ENCODE peak calls at places on chromosomes 16 and 17, in four cellular contexts. One of them, this sample, is unnamed.

GRCh38 chr16:12111819-12112218 is 135.3 kb downstream of the SNX29 start:
- DNase-seq in GM12891: no peak
- DNase-seq in K562: no peak
- DNase-seq in GM12878: no peak
- DNase-seq in this sample: no peak

GRCh38 chr16:46991729-46992704 is 18.5 kb upstream of the DNAJA2 start:
- DNase-seq in GM12891: no peak
- DNase-seq in K562: no peak
- DNase-seq in GM12878: no peak
- DNase-seq in this sample: no peak

GRCh38 chr16:28534542-28535373 is 4.0 kb downstream of the NUPR1 start:
- DNase-seq in GM12891: no peak
- DNase-seq in K562: no peak
- DNase-seq in GM12878: no peak
- DNase-seq in this sample: peak; percentile 99

GRCh38 chr16:85475233-85475632 is 137.9 kb upstream of the GSE1 start:
- DNase-seq in GM12891: no peak
- DNase-seq in K562: no peak
- DNase-seq in GM12878: no peak
- DNase-seq in this sample: no peak

GRCh38 chr16:29849505-29849904 is 13.5 kb downstream of the CDIPT start:
- DNase-seq in GM12891: no peak
- DNase-seq in K562: no peak
- DNase-seq in GM12878: no peak
- DNase-seq in this sample: no peak

GRCh38 chr17:5785867-5786509 is 201.7 kb upstream of the NLRP1 start:
- DNase-seq in GM12891: no peak
- DNase-seq in K562: no peak
- DNase-seq in GM12878: peak; percentile 59
- DNase-seq in this sample: no peak

GRCh38 chr17:61285483-61286320 is 113.9 kb upstream of the TBX2 start:
- DNase-seq in GM12891: no peak
- DNase-seq in K562: no peak
- DNase-seq in GM12878: no peak
- DNase-seq in this sample: no peak

GRCh38 chr17:17507465-17508011 is 11.3 kb upstream of the RASD1 start:
- DNase-seq in GM12891: no peak
- DNase-seq in K562: no peak
- DNase-seq in GM12878: no peak
- DNase-seq in this sample: no peak

GRCh38 chr16:53707671-53708070 is 3.7 kb downstream of the FTO start:
- DNase-seq in GM12891: no peak
- DNase-seq in K562: no peak
- DNase-seq in GM12878: no peak
- DNase-seq in this sample: no peak

GRCh38 chr16:88047462-88047861 is 96.2 kb downstream of the BANP start:
- DNase-seq in GM12891: no peak
- DNase-seq in K562: no peak
- DNase-seq in GM12878: no peak
- DNase-seq in this sample: no peak

GRCh38 chr16:15434425-15435215 is at the start of gene BMERB1:
- DNase-seq in GM12891: peak; percentile 19
- DNase-seq in K562: no peak
- DNase-seq in GM12878: no peak
- DNase-seq in this sample: no peak

GRCh38 chr16:31038993-31039392 is 5.6 kb downstream of the STX4 start:
- DNase-seq in GM12891: no peak
- DNase-seq in K562: no peak
- DNase-seq in GM12878: no peak
- DNase-seq in this sample: no peak

GRCh38 chr17:15309236-15309635 is 32.2 kb downstream of the TEKT3 start:
- DNase-seq in GM12891: no peak
- DNase-seq in K562: no peak
- DNase-seq in GM12878: no peak
- DNase-seq in this sample: no peak

GRCh38 chr16:15961060-15961511 is 11.7 kb downstream of the ABCC1 start:
- DNase-seq in GM12891: no peak
- DNase-seq in K562: no peak
- DNase-seq in GM12878: peak; percentile 90
- DNase-seq in this sample: no peak

GRCh38 chr16:10001258-10001785 is 180.9 kb downstream of the GRIN2A start:
- DNase-seq in GM12891: no peak
- DNase-seq in K562: no peak
- DNase-seq in GM12878: no peak
- DNase-seq in this sample: no peak

GRCh38 chr17:63592797-63593196 is 7.9 kb upstream of the TACO1 start:
- DNase-seq in GM12891: no peak
- DNase-seq in K562: no peak
- DNase-seq in GM12878: no peak
- DNase-seq in this sample: no peak

GRCh38 chr17:30992551-30992950 is 21.7 kb downstream of the RNF135 start:
- DNase-seq in GM12891: no peak
- DNase-seq in K562: no peak
- DNase-seq in GM12878: no peak
- DNase-seq in this sample: no peak

GRCh38 chr17:34363183-34363661 is at the start of gene CCL1:
- DNase-seq in GM12891: no peak
- DNase-seq in K562: no peak
- DNase-seq in GM12878: no peak
- DNase-seq in this sample: no peak

DNA sequence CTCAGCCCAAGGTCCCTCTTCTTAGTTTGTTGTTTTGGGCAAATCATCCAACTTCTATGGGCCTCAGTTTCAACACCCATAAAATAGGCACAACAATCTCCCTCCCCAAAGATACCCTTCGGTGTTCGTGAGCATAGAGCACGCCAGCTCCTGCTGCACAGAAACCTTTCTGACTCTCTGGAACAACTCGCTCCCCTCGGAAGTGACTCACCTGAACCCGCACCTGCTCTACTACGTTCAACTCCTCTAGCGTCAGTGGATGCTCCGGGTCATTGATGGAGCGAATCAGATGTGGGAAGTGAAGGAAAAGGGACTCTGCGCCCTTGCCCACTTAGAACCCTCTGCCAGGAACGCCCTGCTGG is 445 bp downstream of the CIAO2B start:
- DNase-seq in GM12891: no peak
- DNase-seq in K562: peak; percentile 37
- DNase-seq in GM12878: no peak
- DNase-seq in this sample: no peak
- TF ChIP-seq SPI1 in GM12891: no peak
- TF ChIP-seq SPI1 in K562: no peak
- TF ChIP-seq SPI1 in GM12878: no peak
- TF ChIP-seq SPI1 in this sample: no peak

DNA sequence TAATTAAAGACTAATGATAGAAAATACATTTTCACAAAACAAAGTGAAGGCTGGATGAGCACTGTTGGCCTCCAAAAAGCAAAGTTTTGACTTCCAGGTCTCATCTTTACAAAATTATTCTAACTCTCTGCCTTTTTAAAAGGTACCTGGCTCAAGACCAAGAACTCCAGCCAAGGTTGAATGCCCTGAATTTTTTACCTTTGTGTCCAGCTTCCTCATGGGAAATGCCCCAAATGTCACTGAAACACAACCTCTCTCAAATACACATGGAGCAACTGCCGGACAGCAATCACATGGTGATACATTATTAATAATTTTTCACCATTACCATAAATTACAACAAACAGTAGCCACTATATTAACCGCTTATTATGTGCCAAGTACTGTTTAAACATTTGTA is 32.2 kb downstream of the ADAMTS18 start:
- DNase-seq in GM12891: no peak
- DNase-seq in K562: no peak
- DNase-seq in GM12878: no peak
- DNase-seq in this sample: no peak
- TF ChIP-seq SPI1 in GM12891: no peak
- TF ChIP-seq SPI1 in K562: no peak
- TF ChIP-seq SPI1 in GM12878: no peak
- TF ChIP-seq SPI1 in this sample: no peak

GRCh38 chr16:57374067-57374534 is 1.8 kb downstream of the CX3CL1 start:
- DNase-seq in GM12891: no peak
- DNase-seq in K562: no peak
- DNase-seq in GM12878: no peak
- DNase-seq in this sample: no peak

GRCh38 chr16:57379579-57379978 is 7.3 kb downstream of the CX3CL1 start:
- DNase-seq in GM12891: no peak
- DNase-seq in K562: no peak
- DNase-seq in GM12878: no peak
- DNase-seq in this sample: no peak

GRCh38 chr16:57376313-57376818 is 4.1 kb downstream of the CX3CL1 start:
- DNase-seq in GM12891: no peak
- DNase-seq in K562: no peak
- DNase-seq in GM12878: no peak
- DNase-seq in this sample: no peak

GRCh38 chr16:57380671-57381462 is 8.6 kb downstream of the CX3CL1 start:
- DNase-seq in GM12891: no peak
- DNase-seq in K562: no peak
- DNase-seq in GM12878: no peak
- DNase-seq in this sample: peak; percentile 46

GRCh38 chr16:57377080-57377841 is 5.0 kb downstream of the CX3CL1 start:
- DNase-seq in GM12891: peak; percentile 75
- DNase-seq in K562: no peak
- DNase-seq in GM12878: peak; percentile 77
- DNase-seq in this sample: no peak
- TF ChIP-seq SPI1 in GM12891: peak; percentile 48
- TF ChIP-seq SPI1 in K562: no peak
- TF ChIP-seq SPI1 in GM12878: peak; percentile 53
- TF ChIP-seq SPI1 in this sample: no peak

GRCh38 chr16:1614226-1615102 is 2.3 kb downstream of the CRAMP1 start:
- DNase-seq in GM12891: peak; percentile 63
- DNase-seq in K562: peak; percentile 69
- DNase-seq in GM12878: no peak
- DNase-seq in this sample: no peak
- TF ChIP-seq SPI1 in GM12891: no peak
- TF ChIP-seq SPI1 in K562: no peak
- TF ChIP-seq SPI1 in GM12878: no peak
- TF ChIP-seq SPI1 in this sample: no peak

GRCh38 chr17:6894206-6894528 is 62.6 kb upstream of the TEKT1 start:
- DNase-seq in GM12891: peak; percentile 32
- DNase-seq in K562: no peak
- DNase-seq in GM12878: no peak
- DNase-seq in this sample: no peak

DNA sequence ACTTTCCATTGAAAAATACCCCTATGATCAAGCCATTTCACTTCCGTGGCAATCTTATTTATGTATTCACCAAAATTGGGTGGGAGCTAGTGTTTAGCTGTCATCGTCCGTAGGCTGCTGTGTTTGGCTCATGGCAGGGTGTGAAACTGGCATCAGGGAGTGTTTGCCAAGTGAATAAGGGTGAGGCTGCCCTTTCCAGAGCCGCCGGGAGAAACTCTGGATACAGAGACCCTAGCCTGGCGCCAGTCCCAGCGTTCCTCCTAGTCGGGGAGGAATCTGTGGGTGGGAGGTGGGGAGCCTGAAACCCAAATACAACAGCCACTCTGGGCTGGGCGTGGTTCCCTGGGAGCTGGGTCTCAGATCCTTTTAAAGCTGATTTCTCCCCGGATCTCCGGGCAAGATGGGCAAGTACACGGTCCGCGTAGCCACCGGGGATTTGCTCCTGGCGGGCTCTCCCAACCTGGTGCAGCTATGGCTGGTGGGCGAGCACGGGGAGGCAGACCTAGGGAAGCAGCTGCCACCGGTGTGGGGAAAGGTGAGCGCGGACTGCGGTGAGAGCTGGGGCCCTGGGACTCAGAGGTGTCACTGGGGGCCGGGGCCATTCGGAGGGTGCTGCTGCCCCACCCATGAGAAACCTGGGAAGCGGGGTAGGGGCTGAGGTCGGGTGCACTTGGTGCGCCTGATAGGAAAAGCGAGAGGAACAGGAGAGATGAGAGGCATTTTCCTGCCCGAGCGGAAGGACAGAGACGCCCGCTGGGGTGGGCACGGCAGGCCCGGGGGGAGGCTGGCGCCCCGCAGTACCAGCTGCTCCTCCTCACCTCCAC is 62.1 kb upstream of the TEKT1 start:
- DNase-seq in GM12891: no peak
- DNase-seq in K562: no peak
- DNase-seq in GM12878: no peak
- DNase-seq in this sample: no peak
- TF ChIP-seq SPI1 in GM12891: no peak
- TF ChIP-seq SPI1 in K562: no peak
- TF ChIP-seq SPI1 in GM12878: no peak
- TF ChIP-seq SPI1 in this sample: no peak

GRCh38 chr17:28390123-28390522 is 15.9 kb downstream of the SLC46A1 start:
- DNase-seq in GM12891: no peak
- DNase-seq in K562: no peak
- DNase-seq in GM12878: no peak
- DNase-seq in this sample: no peak

GRCh38 chr17:28392491-28392890 is 13.5 kb downstream of the SLC46A1 start:
- DNase-seq in GM12891: no peak
- DNase-seq in K562: no peak
- DNase-seq in GM12878: no peak
- DNase-seq in this sample: no peak

GRCh38 chr17:28391401-28391800 is 14.6 kb downstream of the SLC46A1 start:
- DNase-seq in GM12891: no peak
- DNase-seq in K562: no peak
- DNase-seq in GM12878: no peak
- DNase-seq in this sample: no peak

GRCh38 chr17:28390563-28390962 is 15.4 kb downstream of the SLC46A1 start:
- DNase-seq in GM12891: no peak
- DNase-seq in K562: no peak
- DNase-seq in GM12878: no peak
- DNase-seq in this sample: no peak

GRCh38 chr17:28390984-28391383 is 15.0 kb downstream of the SLC46A1 start:
- DNase-seq in GM12891: no peak
- DNase-seq in K562: no peak
- DNase-seq in GM12878: no peak
- DNase-seq in this sample: no peak
- TF ChIP-seq SPI1 in GM12891: no peak
- TF ChIP-seq SPI1 in K562: no peak
- TF ChIP-seq SPI1 in GM12878: no peak
- TF ChIP-seq SPI1 in this sample: no peak

This sample was measured in HL-60.